ENCODE peak calls at places on chromosomes 4 and X, in ten cellular contexts. O is thoracic aorta, T is GM23338, Z is kidney, I is AG09319, J is H9, E is transverse colon, C is kidney epithelial cell, V is tibial nerve, K is HFF-Myc. A is an unnamed sample.

GRCh38 chr4:71270901-71271300 is 67.9 kb upstream of the SLC4A4 start:
- DNase-seq in J (peak), C (no peak), E (peak), K (no peak), V (no peak), T (peak), I (no peak), O (no peak), Z (no peak), A (peak)

GRCh38 chr4:141575884-141576283 is 60.5 kb upstream of the IL15 start:
- DNase-seq in Z (no peak), C (no peak), V (peak), E (no peak), I (peak), T (no peak), J (no peak), K (no peak), O (no peak), A (no peak)

GRCh38 chrX:132676561-132677186 is 187.8 kb upstream of the MBNL3 start:
- DNase-seq in E (no peak), K (no peak), O (no peak), V (no peak), Z (no peak), C (no peak), I (no peak), J (peak), T (peak), A (no peak)

GRCh38 chr4:77959566-77960338 is 97.1 kb downstream of the MRPL1 start:
- DNase-seq in V (peak), J (no peak), Z (no peak), E (no peak), O (no peak), C (peak), I (peak), T (peak), K (peak), A (peak)

GRCh38 chr4:80243274-80244018 is 23.0 kb upstream of the FGF5 start:
- DNase-seq in O (no peak), T (no peak), Z (no peak), E (no peak), J (no peak), V (no peak), C (no peak), I (no peak), K (no peak), A (no peak)

GRCh38 chr4:98510757-98511517 is 147.5 kb downstream of the TSPAN5 start:
- DNase-seq in V (no peak), Z (no peak), T (no peak), I (peak), J (no peak), O (no peak), E (no peak), C (no peak), K (peak), A (no peak)

GRCh38 chrX:50100188-50100587 is 100.6 kb downstream of the AKAP4 start:
- DNase-seq in J (no peak), E (no peak), T (peak), K (no peak), C (no peak), I (no peak), V (peak), Z (no peak), O (no peak), A (no peak)

GRCh38 chr4:4386296-4386735 is 586 bp upstream of the NSG1 start:
- DNase-seq in I (no peak), T (peak), K (no peak), J (peak), V (no peak), E (no peak), Z (peak), O (no peak), C (no peak), A (peak)

GRCh38 chr4:5928241-5928640 is 35.4 kb upstream of the CRMP1 start:
- DNase-seq in I (no peak), E (no peak), V (no peak), C (no peak), Z (no peak), K (no peak), O (no peak), J (no peak), T (no peak), A (no peak)

GRCh38 chrX:117002981-117003380 is 540.2 kb upstream of the CT83 start:
- DNase-seq in Z (no peak), C (no peak), K (no peak), V (no peak), T (no peak), E (no peak), J (no peak), O (no peak), I (no peak), A (no peak)

GRCh38 chrX:1212532-1212931 is at the start of gene CRLF2:
- DNase-seq in E (no peak), J (no peak), T (no peak), O (no peak), I (no peak), Z (peak), C (no peak), V (no peak), K (no peak), A (no peak)

GRCh38 chr4:145719752-145720624 is 40.0 kb downstream of the C4orf51 start:
- DNase-seq in K (no peak), V (no peak), O (no peak), T (peak), C (no peak), E (no peak), Z (no peak), J (no peak), I (no peak), A (no peak)

GRCh38 chrX:123263246-123263757 is 79.2 kb downstream of the GRIA3 start:
- DNase-seq in J (no peak), E (no peak), I (no peak), C (no peak), T (peak), O (no peak), Z (no peak), V (no peak), K (no peak), A (no peak)

GRCh38 chr4:1401409-1402020 is 4.7 kb downstream of the NKX1-1 start:
- DNase-seq in I (no peak), O (no peak), T (no peak), K (no peak), C (no peak), V (no peak), Z (peak), J (peak), E (no peak), A (peak)

GRCh38 chr4:148041606-148042324 is 309.9 kb downstream of the ARHGAP10 start:
- DNase-seq in V (no peak), E (no peak), T (no peak), O (no peak), C (no peak), K (no peak), J (no peak), Z (no peak), I (no peak), A (no peak)

GRCh38 chrX:8988456-8988855 is 45.5 kb downstream of the FAM9B start:
- DNase-seq in I (peak), Z (peak), O (peak), T (peak), V (no peak), K (peak), E (no peak), J (no peak), C (no peak), A (no peak)

GRCh38 chr4:15682790-15683495 is 1.3 kb downstream of the FAM200B start:
- DNase-seq in C (no peak), V (no peak), J (no peak), K (no peak), O (no peak), T (no peak), I (no peak), E (no peak), Z (no peak), A (no peak)

GRCh38 chr4:15684498-15684897 is 2.9 kb downstream of the FAM200B start:
- DNase-seq in J (no peak), O (no peak), C (no peak), E (no peak), V (no peak), I (no peak), T (peak), K (no peak), Z (no peak), A (no peak)

GRCh38 chr4:15681067-15681371 is 608 bp upstream of the FAM200B start:
- DNase-seq in E (no peak), Z (no peak), V (no peak), I (no peak), O (no peak), K (no peak), T (no peak), J (no peak), C (no peak), A (no peak)

GRCh38 chr4:15682340-15682725 is 706 bp downstream of the FAM200B start:
- DNase-seq in T (no peak), E (no peak), C (no peak), V (no peak), O (no peak), I (no peak), Z (no peak), K (no peak), J (no peak), A (no peak)

GRCh38 chr4:15681372-15682339 is at the start of gene FAM200B:
- DNase-seq in I (peak), Z (peak), E (peak), J (peak), O (peak), K (peak), V (peak), C (peak), T (peak), A (peak)
- TF ChIP-seq CTCF in I (no peak), Z (no peak), E (no peak), J (no peak), O (peak), K (no peak), V (peak), C (peak), T (peak), A (no peak)

DNA sequence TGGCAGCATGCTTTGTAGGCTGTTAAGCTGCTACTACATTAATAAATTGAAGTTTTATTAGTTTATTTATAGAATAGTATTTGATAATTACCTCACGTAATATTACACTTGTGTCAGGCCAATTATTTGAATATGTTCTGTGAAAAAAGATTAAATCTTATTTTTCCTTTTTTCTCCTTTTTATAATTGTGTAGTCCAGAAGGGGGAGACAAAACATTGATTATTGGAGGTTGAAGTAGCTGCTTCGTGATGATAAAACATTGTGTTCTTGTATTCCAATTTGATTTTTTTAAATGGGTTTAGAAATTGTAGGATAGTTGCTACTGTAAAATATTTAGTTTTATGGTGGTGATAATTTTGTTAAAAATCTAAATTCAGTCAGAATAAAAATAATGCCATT is 85.7 kb downstream of the DIAPH2 start:
- DNase-seq in I (no peak), K (no peak), C (no peak), Z (no peak), T (peak), O (no peak), V (no peak), E (no peak), J (no peak), A (no peak)
- TF ChIP-seq CTCF in I (peak), K (no peak), C (peak), Z (peak), T (no peak), O (no peak), V (peak), E (peak), J (peak), A (peak)

GRCh38 chr4:180947421-180947820 is 1295.8 kb upstream of the TENM3 start:
- DNase-seq in I (no peak), E (no peak), C (no peak), V (no peak), T (no peak), K (no peak), J (no peak), O (no peak), Z (no peak), A (no peak)
- TF ChIP-seq CTCF in I (peak), E (no peak), C (peak), V (peak), T (no peak), K (no peak), J (peak), O (no peak), Z (no peak), A (peak)

GRCh38 chrX:2391869-2392606 is 108.7 kb downstream of the DHRSX start:
- DNase-seq in J (peak), T (peak), O (no peak), K (peak), Z (no peak), E (no peak), V (no peak), C (peak), I (no peak), A (no peak)
- TF ChIP-seq CTCF in J (no peak), T (no peak), O (no peak), K (no peak), Z (peak), E (no peak), V (no peak), C (peak), I (no peak), A (no peak)

GRCh38 chrX:54044126-54044876 is at the start of gene PHF8:
- DNase-seq in I (peak), J (peak), T (peak), E (peak), O (peak), Z (peak), K (peak), V (peak), C (peak), A (peak)
- TF ChIP-seq CTCF in I (no peak), J (no peak), T (no peak), E (no peak), O (no peak), Z (no peak), K (no peak), V (no peak), C (no peak), A (no peak)

GRCh38 chrX:41332988-41333743 is 796 bp upstream of the DDX3X start:
- DNase-seq in E (peak), C (peak), T (peak), J (peak), Z (peak), O (peak), K (peak), V (peak), I (no peak), A (peak)

GRCh38 chrX:41333744-41333993 is 293 bp upstream of the DDX3X start:
- DNase-seq in T (peak), C (peak), Z (no peak), E (no peak), I (peak), V (peak), J (no peak), K (peak), O (peak), A (peak)

GRCh38 chrX:41335590-41336331 is 1.8 kb downstream of the DDX3X start:
- DNase-seq in K (no peak), Z (no peak), C (no peak), I (no peak), T (no peak), E (no peak), V (no peak), J (no peak), O (no peak), A (no peak)

GRCh38 chrX:41334866-41335589 is 1.1 kb downstream of the DDX3X start:
- DNase-seq in J (peak), C (no peak), V (peak), O (no peak), K (no peak), E (peak), I (no peak), Z (peak), T (peak), A (peak)

GRCh38 chrX:41333994-41334865 is at the start of gene DDX3X:
- DNase-seq in O (peak), J (peak), K (peak), Z (peak), C (peak), E (peak), T (peak), V (peak), I (peak), A (peak)
- TF ChIP-seq CTCF in O (no peak), J (no peak), K (no peak), Z (no peak), C (peak), E (no peak), T (no peak), V (peak), I (peak), A (no peak)

GRCh38 chrX:39460491-39460890 is 637.3 kb downstream of the BCOR start:
- DNase-seq in V (no peak), C (no peak), T (no peak), K (no peak), J (no peak), I (no peak), O (no peak), E (no peak), Z (no peak), A (no peak)
- TF ChIP-seq CTCF in V (no peak), C (no peak), T (no peak), K (no peak), J (no peak), I (no peak), O (no peak), E (no peak), Z (no peak), A (no peak)

DNA sequence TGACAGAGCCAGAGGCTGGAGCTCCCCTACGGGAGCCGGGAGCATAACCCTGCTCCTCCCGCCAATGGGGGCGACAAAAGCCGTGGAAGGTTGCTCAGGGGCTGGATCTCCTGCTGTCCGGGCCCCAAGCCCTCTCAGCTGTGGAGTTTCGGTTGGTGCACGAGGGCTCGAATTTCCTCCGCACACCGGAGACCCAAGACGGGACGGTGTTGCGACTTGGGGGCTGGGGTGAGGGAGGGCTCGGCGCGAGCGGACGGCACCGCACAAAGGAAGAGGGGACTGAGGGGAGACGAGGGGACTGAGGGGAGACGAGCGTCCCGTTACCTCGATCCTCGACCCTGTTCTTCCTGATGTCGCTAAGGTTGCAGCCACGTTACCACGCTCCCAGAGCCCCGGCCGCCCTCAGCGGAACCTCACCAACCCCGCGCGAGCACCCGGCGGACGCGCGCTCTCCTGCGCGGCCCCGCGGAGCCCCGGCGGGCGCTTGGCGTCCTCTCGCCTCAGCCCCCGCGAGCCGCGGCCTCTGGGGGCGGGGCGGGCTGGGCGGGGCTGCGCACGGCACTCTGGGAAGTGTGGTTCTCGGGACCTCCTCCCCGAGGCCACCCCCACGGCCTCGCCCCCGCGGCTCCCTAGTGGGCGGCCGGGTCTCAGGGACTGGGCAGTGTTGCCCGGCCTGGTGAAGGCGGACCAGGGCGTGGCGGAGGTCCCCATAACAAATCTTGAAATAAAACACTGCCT is at the start of gene KLHL8:
- DNase-seq in K (peak), V (peak), J (peak), T (peak), Z (peak), E (peak), I (peak), C (no peak), O (peak), A (peak)
- TF ChIP-seq CTCF in K (no peak), V (no peak), J (no peak), T (peak), Z (no peak), E (no peak), I (peak), C (peak), O (peak), A (no peak)

GRCh38 chr4:139300431-139301142 is 718 bp upstream of the NAA15 start:
- DNase-seq in O (no peak), J (no peak), Z (no peak), I (no peak), V (no peak), C (no peak), E (peak), K (no peak), T (peak), A (peak)

GRCh38 chr4:139301143-139301820 is at the start of gene NAA15:
- DNase-seq in T (peak), V (peak), E (peak), J (peak), O (peak), C (peak), K (peak), I (peak), Z (peak), A (peak)

GRCh38 chr4:139299536-139299935 is 1.8 kb upstream of the NAA15 start:
- DNase-seq in I (no peak), C (no peak), K (no peak), O (no peak), V (no peak), Z (no peak), T (no peak), J (no peak), E (no peak), A (no peak)

GRCh38 chr4:139297001-139297410 is 4.3 kb upstream of the NAA15 start:
- DNase-seq in T (no peak), I (no peak), E (no peak), V (no peak), J (no peak), O (no peak), C (no peak), Z (no peak), K (no peak), A (no peak)

GRCh38 chr4:139295317-139296299 is 5.7 kb upstream of the NAA15 start:
- DNase-seq in K (peak), E (peak), V (peak), Z (peak), I (peak), O (peak), T (peak), J (peak), C (peak), A (peak)
- TF ChIP-seq CTCF in K (peak), E (peak), V (peak), Z (peak), I (peak), O (peak), T (peak), J (peak), C (peak), A (peak)